ENCODE peak calls at places on chromosomes 2 and 18, in four cellular contexts. D is HepG2, V is fibroblast of the conjunctiva, O is NCI-H2081. A is an unnamed sample.

GRCh38 chr18:76494181-76494540 is 881 bp downstream of the ZNF516 start:
- DNase-seq in D (peak; percentile 18), V (no peak), O (peak; percentile 56), A (no peak)

GRCh38 chr2:29066271-29066860 is 8.0 kb downstream of the PCARE start:
- DNase-seq in D (peak; percentile 24), V (peak; percentile 63), O (no peak), A (no peak)

GRCh38 chr2:133213651-133214050 is 354.6 kb downstream of the NCKAP5 start:
- DNase-seq in D (no peak), V (no peak), O (no peak), A (no peak)

GRCh38 chr18:3623769-3624545 is 174.0 kb downstream of the TGIF1 start:
- DNase-seq in D (peak; percentile 98), V (peak; percentile 78), O (no peak), A (peak; percentile 96)

GRCh38 chr2:122531803-122532344 is 776.4 kb downstream of the TSN start:
- DNase-seq in D (no peak), V (no peak), O (no peak), A (no peak)

GRCh38 chr2:241035818-241036396 is 37.5 kb downstream of the SNED1 start:
- DNase-seq in D (no peak), V (no peak), O (no peak), A (peak; percentile 22)

GRCh38 chr2:165401285-165401852 is 68.1 kb upstream of the CSRNP3 start:
- DNase-seq in D (peak; percentile 67), V (peak; percentile 79), O (peak; percentile 81), A (no peak)

GRCh38 chr18:58754544-58755068 is 83.3 kb downstream of the MALT1 start:
- DNase-seq in D (no peak), V (no peak), O (no peak), A (no peak)

GRCh38 chr2:28662468-28663095 is 89.0 kb upstream of the PPP1CB start:
- DNase-seq in D (no peak), V (no peak), O (no peak), A (no peak)

GRCh38 chr2:35548171-35548570 is 807.4 kb upstream of the CRIM1 start:
- DNase-seq in D (no peak), V (peak; percentile 6), O (no peak), A (no peak)

GRCh38 chr2:98601532-98602132 is 6.7 kb downstream of the COA5 start:
- DNase-seq in D (peak; percentile 69), V (no peak), O (peak; percentile 49), A (no peak)

GRCh38 chr2:2871480-2872308 is 505.9 kb downstream of the EIPR1 start:
- DNase-seq in D (no peak), V (no peak), O (no peak), A (no peak)

GRCh38 chr2:147916723-147917122 is 71.9 kb downstream of the ACVR2A start:
- DNase-seq in D (no peak), V (no peak), O (no peak), A (no peak)

A was measured in left lobe of liver.